ENCODE peak calls at places on chromosomes 5 and 9, in eight cellular contexts. D, F, C, R, B, L, E and Z are unnamed samples.

GRCh38 chr9:72615931-72616330 is 94.5 kb downstream of the TMC1 start:
- DNase-seq in B (no peak), F (no peak), E (no peak), R (no peak), L (no peak), D (peak), C (no peak), Z (no peak)

GRCh38 chr9:12934515-12935301 is 159.9 kb downstream of the LURAP1L start:
- DNase-seq in D (no peak), C (no peak), E (no peak), R (no peak), L (no peak), F (no peak), B (no peak), Z (no peak)

GRCh38 chr9:97312556-97312955 is 5.1 kb downstream of the CCDC180 start:
- DNase-seq in C (no peak), B (no peak), R (no peak), E (no peak), F (no peak), L (no peak), D (no peak), Z (no peak)

GRCh38 chr5:103499236-103499635 is 63.4 kb downstream of the NUDT12 start:
- DNase-seq in C (no peak), R (no peak), B (no peak), L (no peak), D (no peak), F (no peak), E (no peak), Z (no peak)

GRCh38 chr9:106897223-106897622 is 34.3 kb downstream of the ZNF462 start:
- DNase-seq in D (no peak), B (no peak), L (no peak), E (no peak), C (no peak), F (no peak), R (no peak), Z (no peak)

GRCh38 chr9:133304158-133304470 is 29.1 kb upstream of the ABO start:
- DNase-seq in E (no peak), D (no peak), R (no peak), B (no peak), C (no peak), L (no peak), F (no peak), Z (no peak)

GRCh38 chr5:55557123-55557522 is 22.4 kb upstream of the PLPP1 start:
- DNase-seq in L (no peak), E (no peak), R (no peak), F (no peak), C (no peak), D (no peak), B (no peak), Z (no peak)

GRCh38 chr9:127388037-127388855 is 8.7 kb upstream of the SLC2A8 start:
- DNase-seq in B (no peak), L (peak), D (peak), E (peak), F (no peak), R (no peak), C (no peak), Z (no peak)

GRCh38 chr9:136409557-136410455 is 608 bp downstream of the ENTR1 start:
- DNase-seq in D (peak), F (no peak), L (peak), E (no peak), C (no peak), B (no peak), R (no peak), Z (peak)
- H3K27ac ChIP-seq in D (peak), F (peak), L (peak), E (peak), C (no peak), B (peak), R (no peak), Z (peak)

DNA sequence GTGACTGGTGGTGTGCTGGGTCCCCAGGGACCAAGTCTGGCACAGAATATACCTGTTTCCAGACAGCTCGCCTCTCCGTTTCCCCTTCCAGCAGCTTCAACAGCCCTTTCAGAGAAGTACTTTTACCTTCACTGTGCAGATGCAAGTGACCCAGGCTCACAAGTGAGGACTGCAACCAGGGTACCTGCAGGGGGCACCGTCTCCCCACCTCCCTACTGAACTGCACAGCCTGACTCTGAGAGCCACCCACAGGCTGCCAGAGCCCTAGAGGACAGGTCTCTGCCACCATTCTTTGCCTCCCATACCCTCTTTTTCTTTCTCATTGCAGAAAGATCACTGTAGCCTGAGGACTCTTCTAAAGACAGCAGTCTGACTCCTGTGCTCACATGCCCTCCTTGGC is 15.4 kb downstream of the IL9 start:
- DNase-seq in B (no peak), E (no peak), D (no peak), C (no peak), L (peak), F (peak), R (no peak), Z (no peak)
- H3K27ac ChIP-seq in B (no peak), E (no peak), D (no peak), C (no peak), L (no peak), F (no peak), R (no peak), Z (no peak)

GRCh38 chr5:175859916-175860315 is 11.5 kb upstream of the CPLX2 start:
- DNase-seq in E (no peak), D (no peak), B (no peak), L (no peak), R (no peak), F (no peak), C (no peak), Z (no peak)

GRCh38 chr5:175861337-175862130 is 9.8 kb upstream of the CPLX2 start:
- DNase-seq in R (no peak), C (no peak), B (no peak), E (no peak), F (no peak), D (no peak), L (peak), Z (no peak)

GRCh38 chr5:175860531-175861045 is 10.8 kb upstream of the CPLX2 start:
- DNase-seq in E (no peak), F (no peak), B (no peak), D (no peak), C (no peak), L (no peak), R (no peak), Z (no peak)

GRCh38 chr5:175857986-175858385 is 13.4 kb upstream of the CPLX2 start:
- DNase-seq in C (no peak), F (no peak), D (no peak), L (no peak), E (no peak), R (no peak), B (no peak), Z (no peak)

DNA sequence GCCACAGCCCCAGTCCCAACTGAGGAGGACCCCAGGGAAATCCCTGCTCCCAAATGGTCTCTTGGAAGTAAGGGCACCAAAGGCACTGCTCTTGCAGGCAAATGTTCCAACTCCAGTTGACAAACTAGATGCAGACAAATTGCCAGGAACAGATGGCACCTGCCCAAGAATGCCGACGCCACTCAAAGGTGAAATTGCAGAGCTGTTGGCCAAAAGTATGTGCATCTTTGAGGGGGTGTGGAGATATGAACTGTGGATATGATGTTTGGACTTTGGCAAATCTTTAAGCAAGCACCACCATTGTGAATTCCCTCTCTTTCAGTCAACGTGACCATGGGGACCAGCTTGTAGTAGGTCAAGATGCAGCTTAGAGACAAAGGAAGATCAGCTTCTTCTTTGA is 12.0 kb upstream of the CPLX2 start:
- DNase-seq in F (no peak), D (no peak), B (no peak), E (no peak), R (no peak), C (no peak), L (no peak), Z (no peak)
- H3K27ac ChIP-seq in F (no peak), D (no peak), B (no peak), E (no peak), R (no peak), C (no peak), L (peak), Z (no peak)

DNA sequence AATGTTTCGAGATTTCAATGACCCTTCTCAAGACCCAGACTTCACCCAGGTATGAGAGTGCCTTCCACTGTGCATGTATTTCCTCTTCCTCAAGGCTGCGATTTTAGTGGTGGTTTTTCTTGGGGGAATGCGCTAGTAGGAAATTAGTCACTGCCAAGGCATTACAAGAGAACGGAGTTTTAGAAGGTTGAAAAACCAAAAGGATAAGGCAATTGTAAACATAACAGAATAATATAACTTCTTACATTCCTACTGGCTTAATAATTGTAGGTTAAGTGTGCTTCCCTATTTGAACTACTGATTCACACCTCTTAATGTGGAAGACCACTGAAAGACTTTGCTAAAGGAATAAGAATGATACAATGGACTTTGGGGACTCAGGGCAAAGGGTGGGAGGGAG is 38.9 kb downstream of the ACO1 start:
- DNase-seq in R (no peak), E (no peak), F (no peak), D (no peak), C (no peak), B (no peak), L (no peak), Z (no peak)
- H3K27ac ChIP-seq in R (no peak), E (no peak), F (no peak), D (no peak), C (no peak), B (no peak), L (no peak), Z (no peak)

DNA sequence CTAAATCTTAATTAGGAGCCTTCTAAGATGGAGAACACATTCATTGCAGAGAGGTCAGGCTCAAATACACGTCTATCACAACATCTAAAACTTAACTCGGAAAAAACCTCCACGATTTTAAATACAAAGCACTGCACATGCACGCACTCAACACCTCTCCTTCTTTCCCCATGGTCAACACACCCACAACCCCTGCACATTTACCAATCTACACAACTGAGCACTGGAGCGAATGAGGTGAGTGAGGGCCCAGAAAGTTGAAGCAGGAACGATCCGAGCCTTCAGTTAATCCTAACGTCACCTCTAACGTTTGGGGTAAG is 278 bp upstream of the NIPSNAP3A start:
- DNase-seq in B (no peak), C (no peak), D (no peak), F (no peak), L (no peak), E (no peak), R (no peak), Z (no peak)
- H3K27ac ChIP-seq in B (peak), C (peak), D (peak), F (peak), L (peak), E (peak), R (peak), Z (peak)

DNA sequence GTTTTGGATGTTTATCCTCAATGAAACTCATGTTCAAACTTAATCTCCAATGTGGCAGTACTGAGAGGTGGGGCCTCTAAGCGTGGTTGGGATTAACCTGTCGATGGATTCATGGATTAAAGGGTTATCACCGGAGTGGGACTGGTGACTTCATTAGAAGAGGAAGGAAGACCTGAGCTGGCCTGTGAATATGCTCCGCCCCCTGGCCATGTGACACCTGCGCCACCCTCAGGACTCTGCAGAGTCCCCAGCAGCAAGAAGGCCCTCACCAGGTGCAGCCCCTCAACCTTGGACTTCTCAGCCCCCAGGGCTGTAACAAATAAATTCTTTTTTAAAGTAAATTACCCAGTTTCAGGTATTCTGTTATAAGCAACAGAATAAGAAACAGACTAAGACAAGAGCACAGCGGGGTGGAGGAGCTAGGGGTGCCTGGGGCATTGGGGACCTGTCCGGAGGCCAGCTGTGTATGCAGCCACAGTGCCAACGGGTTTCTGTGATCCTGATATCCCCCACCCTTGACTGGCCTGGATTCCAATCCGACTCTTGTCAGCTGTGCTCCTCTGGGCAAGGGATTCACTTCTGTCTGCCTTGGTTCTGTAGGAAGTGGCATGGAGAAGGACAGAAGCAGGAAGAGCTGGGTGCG is 3.2 kb upstream of the MAPK9 start:
- DNase-seq in L (no peak), B (no peak), F (peak), R (no peak), C (no peak), E (no peak), D (no peak), Z (no peak)
- H3K27ac ChIP-seq in L (no peak), B (no peak), F (no peak), R (no peak), C (no peak), E (no peak), D (no peak), Z (no peak)

DNA sequence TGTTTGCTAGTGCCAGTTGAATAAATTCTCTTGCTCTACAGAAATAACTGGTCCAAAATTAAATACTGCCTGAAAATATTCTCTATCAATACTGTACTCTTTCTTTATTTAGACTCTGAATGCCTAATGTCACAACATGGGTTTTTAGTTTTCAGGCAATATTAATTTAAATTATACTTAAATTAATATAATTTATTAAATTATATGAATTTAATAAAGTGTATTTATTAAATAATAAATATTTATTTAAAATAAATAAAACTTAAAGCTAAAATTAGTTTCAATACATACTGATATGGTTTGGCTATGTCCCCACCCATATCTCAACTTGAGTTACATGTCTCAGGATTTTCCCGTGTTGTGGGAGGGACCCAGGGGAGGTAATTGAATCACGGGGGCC is 146.0 kb downstream of the PRR16 start:
- DNase-seq in E (no peak), L (no peak), B (no peak), F (no peak), C (no peak), D (no peak), R (no peak), Z (no peak)
- H3K27ac ChIP-seq in E (no peak), L (no peak), B (no peak), F (no peak), C (no peak), D (no peak), R (no peak), Z (no peak)

GRCh38 chr5:124736111-124736813 is 10.2 kb downstream of the ZNF608 start:
- DNase-seq in B (no peak), D (no peak), F (no peak), R (no peak), C (no peak), L (no peak), E (no peak), Z (no peak)

GRCh38 chr5:124736814-124737186 is 9.6 kb downstream of the ZNF608 start:
- DNase-seq in C (no peak), B (no peak), L (no peak), D (no peak), F (no peak), E (no peak), R (no peak), Z (no peak)

GRCh38 chr5:124735169-124735858 is 11.1 kb downstream of the ZNF608 start:
- DNase-seq in L (no peak), E (no peak), F (peak), R (peak), D (no peak), B (no peak), C (peak), Z (no peak)

GRCh38 chr5:124738751-124739559 is 7.5 kb downstream of the ZNF608 start:
- DNase-seq in F (peak), L (no peak), R (no peak), B (no peak), D (no peak), C (no peak), E (no peak), Z (no peak)

GRCh38 chr5:124737651-124738050 is 8.8 kb downstream of the ZNF608 start:
- DNase-seq in C (no peak), R (no peak), E (no peak), B (no peak), F (no peak), D (no peak), L (no peak), Z (no peak)
- H3K27ac ChIP-seq in C (peak), R (no peak), E (no peak), B (no peak), F (peak), D (no peak), L (no peak), Z (no peak)